ENCODE peak calls at places on chromosomes 13 and 19, in six cellular contexts. J, W, L, G, E and P are unnamed samples. For H3K4me1, the result is how much of the 10 kb centered on the place peaks cover.

GRCh38 chr13:111005364-111005763 is 90.5 kb upstream of the ANKRD10 start:
- DNase-seq in E (no peak), W (no peak), J (no peak), L (no peak), G (no peak), P (no peak)

GRCh38 chr19:41031926-41032325 is 40.8 kb downstream of the CYP2B6 start:
- DNase-seq in G (no peak), L (no peak), J (no peak), E (no peak), W (no peak), P (no peak)

GRCh38 chr19:2701361-2702169 is 929 bp downstream of the GNG7 start:
- DNase-seq in J (no peak), E (no peak), L (no peak), G (no peak), W (no peak), P (no peak)

GRCh38 chr13:35881360-35881759 is 249.8 kb downstream of the DCLK1 start:
- DNase-seq in L (no peak), G (no peak), E (no peak), J (no peak), W (no peak), P (no peak)

GRCh38 chr13:113819731-113820715 is 43.9 kb downstream of the GAS6 start:
- DNase-seq in E (no peak), W (no peak), L (no peak), G (no peak), J (no peak), P (peak)

GRCh38 chr19:12521996-12522395 is 29.3 kb downstream of the ZNF564 start:
- DNase-seq in G (peak), J (no peak), E (no peak), W (peak), L (no peak), P (no peak)

GRCh38 chr13:109383683-109384082 is 402.7 kb downstream of the IRS2 start:
- DNase-seq in E (no peak), J (no peak), G (no peak), L (no peak), W (no peak), P (no peak)

GRCh38 chr13:77143325-77143907 is 116.5 kb upstream of the FBXL3 start:
- DNase-seq in W (no peak), E (no peak), L (no peak), J (no peak), G (peak), P (no peak)

GRCh38 chr13:33561627-33562026 is 256.3 kb upstream of the RFC3 start:
- DNase-seq in G (no peak), J (no peak), W (no peak), E (no peak), L (no peak), P (no peak)

GRCh38 chr13:94154362-94154761 is 325.1 kb downstream of the DCT start:
- DNase-seq in J (no peak), L (no peak), E (peak), G (peak), W (no peak), P (no peak)

GRCh38 chr13:45073809-45074208 is 46.5 kb upstream of the GTF2F2 start:
- DNase-seq in L (no peak), G (no peak), W (no peak), J (no peak), E (no peak), P (no peak)

GRCh38 chr19:35090160-35090794 is 25.3 kb upstream of the FXYD3 start:
- DNase-seq in J (no peak), G (peak), W (peak), E (peak), L (peak), P (no peak)

GRCh38 chr13:23558675-23559536 is 11.3 kb upstream of the TNFRSF19 start:
- DNase-seq in E (peak), G (peak), J (peak), W (no peak), L (no peak), P (no peak)

GRCh38 chr13:59274958-59275727 is 888.6 kb downstream of the DIAPH3 start:
- DNase-seq in L (no peak), E (no peak), J (no peak), G (no peak), W (no peak), P (no peak)

GRCh38 chr13:106100261-106100919 is 435.1 kb downstream of the EFNB2 start:
- DNase-seq in E (peak), J (no peak), G (no peak), L (peak), W (no peak), P (no peak)

GRCh38 chr13:113774177-113775107 is 15.4 kb downstream of the TMEM255B start:
- DNase-seq in W (no peak), L (no peak), G (no peak), J (no peak), E (peak), P (no peak)

GRCh38 chr19:927707-928401 is 2.0 kb downstream of the ARID3A start:
- DNase-seq in E (no peak), L (no peak), G (no peak), W (no peak), J (no peak), P (no peak)

GRCh38 chr13:75986818-75987217 is 350.7 kb downstream of the LMO7 start:
- DNase-seq in W (no peak), L (no peak), J (no peak), G (no peak), E (no peak), P (no peak)

GRCh38 chr13:102784501-102784900 is 10.9 kb upstream of the TEX30 start:
- DNase-seq in J (no peak), W (no peak), L (no peak), G (no peak), E (no peak), P (no peak)

GRCh38 chr13:30453727-30454126 is 12.0 kb downstream of the HMGB1 start:
- DNase-seq in G (no peak), E (no peak), J (no peak), W (no peak), L (no peak), P (no peak)

GRCh38 chr13:93226623-93227279 is at the start of gene GPC6:
- DNase-seq in L (peak), J (peak), G (peak), W (peak), E (no peak), P (no peak)

GRCh38 chr13:50198508-50198907 is 183.3 kb downstream of the KCNRG start:
- DNase-seq in G (no peak), L (no peak), J (no peak), E (no peak), W (no peak), P (no peak)

GRCh38 chr13:95650691-95651090 is 6.2 kb upstream of the DZIP1 start:
- DNase-seq in J (no peak), E (no peak), G (no peak), W (no peak), L (no peak), P (no peak)

GRCh38 chr19:50036905-50037304 is 11.1 kb downstream of the ZNF473 start:
- DNase-seq in G (no peak), W (no peak), E (no peak), L (no peak), J (no peak), P (no peak)

GRCh38 chr19:50325310-50326100 is 3.7 kb downstream of the KCNC3 start:
- DNase-seq in J (no peak), E (peak), L (peak), G (peak), W (peak), P (peak)

GRCh38 chr13:109271555-109271954 is 514.8 kb downstream of the IRS2 start:
- DNase-seq in W (no peak), G (no peak), J (no peak), L (no peak), E (no peak), P (no peak)

GRCh38 chr13:109723046-109723445 is 63.3 kb downstream of the IRS2 start:
- DNase-seq in L (no peak), W (no peak), E (no peak), J (no peak), G (no peak), P (no peak)

GRCh38 chr13:41416276-41416675 is 41.1 kb upstream of the RGCC start:
- DNase-seq in L (no peak), G (no peak), E (no peak), J (no peak), W (no peak), P (no peak)

GRCh38 chr19:13764101-13764807 is at the start of gene MRI1:
- DNase-seq in L (peak), E (peak), W (peak), J (peak), G (peak), P (peak)

GRCh38 chr13:48590141-48590863 is 57.4 kb upstream of the RCBTB2 start:
- DNase-seq in E (no peak), L (no peak), G (no peak), W (no peak), J (no peak), P (no peak)

GRCh38 chr13:43268632-43269031 is 245.2 kb downstream of the DNAJC15 start:
- DNase-seq in L (no peak), E (no peak), W (no peak), J (no peak), G (no peak), P (no peak)

GRCh38 chr19:9936151-9937000 is at the start of gene OLFM2:
- DNase-seq in G (no peak), J (no peak), E (no peak), L (no peak), W (peak), P (no peak)

DNA sequence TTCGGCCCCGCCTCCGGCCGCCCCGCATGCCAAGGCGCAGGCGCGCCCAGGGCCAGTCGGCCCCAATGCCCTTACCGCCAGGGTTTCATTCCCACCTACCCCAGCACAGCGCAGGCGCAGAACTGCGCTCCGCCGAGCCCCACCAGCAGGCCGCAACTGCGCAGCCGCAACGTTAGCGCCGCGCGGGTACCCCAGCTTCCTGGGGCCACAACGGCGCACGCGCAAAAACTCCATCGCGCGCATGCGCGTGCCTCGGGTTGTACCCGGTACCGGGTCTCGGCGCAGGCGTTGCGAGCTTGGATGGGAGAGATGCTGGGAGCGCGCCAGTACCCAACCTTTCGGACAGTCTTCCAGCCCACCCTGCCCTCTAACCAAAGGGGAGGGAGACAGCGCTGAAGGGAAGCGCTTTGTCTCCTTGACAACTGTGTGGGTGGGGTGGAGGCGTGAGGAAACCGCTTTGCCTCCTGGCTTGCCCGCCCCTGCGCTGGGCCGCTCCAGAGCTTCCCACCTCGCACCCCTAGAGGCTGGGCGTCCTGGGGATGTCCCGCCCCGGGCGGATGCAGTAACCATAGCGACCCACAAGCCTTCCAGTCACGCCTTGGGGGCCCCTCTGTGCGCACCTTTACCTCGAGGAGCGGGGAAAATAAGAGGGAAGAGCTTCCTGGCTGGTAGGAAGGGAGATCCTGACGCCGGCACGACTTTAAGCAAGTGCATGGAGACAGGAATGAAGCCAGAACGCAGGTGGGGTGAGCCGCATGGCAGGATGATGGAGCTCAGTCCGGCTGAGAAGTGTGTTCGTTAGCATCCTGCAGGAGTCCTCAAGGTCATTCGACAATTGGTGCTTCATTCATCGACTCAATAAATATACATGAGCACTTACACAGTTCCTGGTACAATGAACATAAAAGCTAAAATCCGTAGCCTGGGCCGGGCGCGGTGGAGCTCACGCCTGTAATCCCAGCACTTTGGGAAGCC is 525 bp upstream of the MYPOP start:
- DNase-seq in G (peak), E (peak), W (peak), J (peak), L (peak), P (peak)
- TF ChIP-seq POLR2A in G (peak), E (no peak), W (peak), J (peak), L (peak), P (peak)

DNA sequence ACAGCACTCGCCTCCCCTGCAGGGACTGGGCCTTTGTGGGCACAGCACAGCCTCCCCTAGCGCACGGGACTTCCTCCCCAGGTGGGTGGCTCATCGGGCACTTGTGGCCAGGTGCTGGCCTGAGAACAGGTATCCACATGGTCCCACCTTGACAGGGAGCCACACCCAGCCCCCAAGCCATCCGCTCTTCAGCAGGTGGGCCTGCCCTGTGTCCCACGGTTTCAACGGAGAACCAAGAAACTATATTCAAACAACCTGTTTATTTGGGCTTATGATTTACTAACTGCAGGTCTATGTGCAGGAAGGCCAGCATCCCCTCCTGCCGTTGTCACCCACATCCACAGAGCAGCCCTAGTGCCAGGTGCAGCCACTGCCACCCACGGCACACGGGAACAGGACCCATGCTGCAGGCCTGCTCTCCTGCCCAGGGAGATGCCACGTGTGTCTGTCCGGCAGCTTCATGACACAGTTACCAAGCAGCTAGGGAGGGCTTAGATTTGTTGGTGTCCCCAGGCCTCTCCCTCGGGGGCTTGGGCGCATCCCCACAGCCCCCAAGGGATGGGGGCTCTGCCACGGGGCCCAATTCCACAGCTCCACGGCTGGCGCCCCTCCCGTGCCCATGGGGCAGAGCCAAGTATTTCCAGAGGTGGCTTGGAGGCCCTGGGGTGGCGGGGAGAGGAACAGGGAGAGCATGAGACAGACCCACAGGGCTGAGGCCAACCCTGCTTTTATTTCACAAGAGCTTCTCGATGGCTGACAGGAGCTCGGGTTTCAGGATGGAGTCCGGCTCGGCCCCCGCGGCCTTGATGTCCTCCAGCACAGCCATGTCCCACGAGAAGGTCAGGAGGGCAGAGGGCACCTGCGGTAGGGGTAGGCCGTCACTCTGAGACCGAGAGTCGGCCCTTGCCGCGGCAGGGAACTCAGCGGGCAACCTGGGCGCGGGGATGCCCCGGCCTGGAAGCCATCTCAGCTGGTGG is 12.5 kb downstream of the UBXN6 start:
- DNase-seq in E (no peak), L (no peak), G (no peak), W (peak), J (no peak), P (no peak)
- TF ChIP-seq POLR2AphosphoS5 in E (no peak), L (no peak), G (no peak), W (no peak), J (no peak), P (no peak)

DNA sequence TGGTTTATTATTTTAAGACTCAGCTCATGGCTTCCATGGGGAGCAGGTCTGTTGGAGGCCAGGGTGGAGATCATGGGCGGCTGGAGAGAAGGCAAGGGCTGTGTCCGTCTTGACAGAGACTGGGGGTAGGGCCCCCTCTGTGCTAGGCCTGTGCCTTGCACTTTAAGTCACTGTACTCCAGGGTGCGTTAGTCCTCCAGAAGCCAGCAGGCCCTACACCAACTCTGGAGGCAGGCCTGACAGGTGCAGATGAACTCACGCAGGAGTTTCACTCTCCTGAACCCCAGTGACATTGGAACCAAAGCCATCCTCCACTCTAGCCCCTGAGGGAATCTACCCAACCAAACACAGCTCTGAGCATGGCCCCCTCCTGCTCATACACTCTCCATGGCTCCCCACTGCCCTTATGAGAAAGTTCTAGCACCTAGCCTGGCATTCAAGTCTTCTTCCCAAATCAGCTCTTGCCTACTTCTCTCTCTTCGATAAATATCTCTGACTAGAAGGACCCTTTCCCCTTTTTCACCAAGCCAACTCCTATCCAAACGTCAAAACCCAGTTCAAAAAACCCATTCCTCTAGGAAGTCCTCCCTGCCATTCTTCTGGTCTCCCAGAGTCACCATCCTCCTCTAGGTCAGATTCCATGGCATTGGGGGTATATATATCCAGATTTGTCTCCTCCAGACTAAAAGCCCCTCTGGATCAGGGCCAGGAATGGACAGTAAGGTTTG is 15.1 kb downstream of the MEF2B start:
- DNase-seq in J (no peak), E (no peak), L (no peak), G (no peak), W (no peak), P (no peak)
- H3K4me1 ChIP-seq in J (under half), E (under half), L (under half), G (under half), W (under half), P (under half)

DNA sequence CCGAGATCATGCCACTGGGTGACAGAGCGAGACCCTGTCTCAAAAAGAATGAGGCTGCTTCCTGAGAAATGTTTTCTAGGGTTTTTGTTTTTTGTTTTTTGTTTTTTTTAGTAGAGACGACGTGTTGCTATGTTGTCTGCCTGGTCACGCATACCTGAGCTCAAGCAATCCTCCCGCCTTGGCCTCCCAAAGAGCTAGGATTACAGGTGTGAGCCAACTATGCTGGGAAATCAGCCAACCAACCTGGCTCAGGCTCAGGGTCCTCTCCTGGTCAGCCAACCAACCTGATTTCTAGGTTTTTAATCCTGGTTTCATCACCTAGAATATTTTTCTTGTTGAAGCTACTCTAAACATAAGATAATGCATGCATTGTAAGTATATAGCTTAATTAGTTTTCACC is 7.8 kb downstream of the DHX34 start:
- DNase-seq in W (no peak), G (no peak), J (no peak), L (no peak), E (no peak), P (no peak)
- TF ChIP-seq POLR2A in W (no peak), G (no peak), J (no peak), L (no peak), E (no peak), P (no peak)

GRCh38 chr13:101640797-101641400 is 188.4 kb downstream of the ITGBL1 start:
- DNase-seq in W (no peak), E (no peak), G (no peak), L (no peak), J (no peak), P (no peak)
- TF ChIP-seq POLR2AphosphoS5 in W (no peak), E (no peak), G (no peak), L (no peak), J (no peak), P (no peak)

GRCh38 chr13:46180393-46180792 is 1.6 kb downstream of the LCP1 start:
- DNase-seq in G (no peak), W (no peak), J (no peak), E (no peak), L (no peak), P (no peak)

GRCh38 chr13:46179576-46180368 is 2.2 kb downstream of the LCP1 start:
- DNase-seq in W (peak), J (no peak), E (peak), G (no peak), L (peak), P (peak)

GRCh38 chr13:46176756-46177155 is 5.2 kb downstream of the LCP1 start:
- DNase-seq in L (no peak), J (no peak), G (no peak), W (no peak), E (no peak), P (no peak)

GRCh38 chr13:46178821-46179220 is 3.2 kb downstream of the LCP1 start:
- DNase-seq in J (no peak), G (no peak), E (no peak), L (no peak), W (no peak), P (no peak)

GRCh38 chr13:46178143-46178542 is 3.8 kb downstream of the LCP1 start:
- DNase-seq in L (no peak), E (no peak), W (no peak), J (no peak), G (no peak), P (no peak)
- H3K4me1 ChIP-seq in L (under half), E (under half), W (under half), J (under half), G (under half), P (half or more)